ENCODE peak calls at places on chromosomes 13 and 19, in six cellular contexts. R is left cardiac atrium, G is heart left ventricle, D is mesothelial cell of epicardium, I is esophagus squamous epithelium, F is M059J. N is an unnamed sample.

GRCh38 chr19:31312004-31312403 is 37.2 kb downstream of the TSHZ3 start:
- DNase-seq in R (no peak), G (no peak), D (no peak), I (no peak), F (peak), N (no peak)

GRCh38 chr13:97491452-97491851 is 57.5 kb downstream of the RAP2A start:
- DNase-seq in R (no peak), G (no peak), D (no peak), I (no peak), F (peak), N (no peak)

GRCh38 chr19:42091300-42092266 is 15.6 kb downstream of the ZNF574 start:
- DNase-seq in R (peak), G (no peak), D (no peak), I (no peak), F (peak), N (no peak)

GRCh38 chr13:84844473-84844872 is 954.7 kb downstream of the SLITRK6 start:
- DNase-seq in R (no peak), G (no peak), D (no peak), I (no peak), F (peak), N (peak)

GRCh38 chr13:52085416-52085815 is 43.5 kb downstream of the NEK5 start:
- DNase-seq in R (no peak), G (no peak), D (no peak), I (no peak), F (no peak), N (peak)

GRCh38 chr19:2634228-2634951 is 68.1 kb downstream of the GNG7 start:
- DNase-seq in R (peak), G (peak), D (no peak), I (no peak), F (no peak), N (peak)

GRCh38 chr19:10918359-10918758 is 10.1 kb downstream of the YIPF2 start:
- DNase-seq in R (no peak), G (peak), D (no peak), I (no peak), F (no peak), N (no peak)

GRCh38 chr13:25114220-25114619 is 18.3 kb downstream of the PABPC3 start:
- DNase-seq in R (peak), G (peak), D (peak), I (no peak), F (peak), N (peak)

GRCh38 chr19:40807147-40808020 is 8.4 kb downstream of the EGLN2 start:
- DNase-seq in R (no peak), G (no peak), D (no peak), I (no peak), F (peak), N (peak)

GRCh38 chr13:38990693-38991092 is at the start of gene STOML3:
- DNase-seq in R (no peak), G (no peak), D (no peak), I (no peak), F (peak), N (peak)